ENCODE peak calls at places on chromosomes 2 and 18, in eight cellular contexts. Z, S, Q, U, X, V, B and P are unnamed samples.

GRCh38 chr2:5720426-5720825 is 28.2 kb downstream of the SOX11 start:
- DNase-seq in Z (no peak), S (peak; percentile 56), Q (no peak), U (peak; percentile 61), X (no peak), V (peak; percentile 76), B (peak; percentile 26), P (no peak)

GRCh38 chr2:159855153-159856140 is 57.4 kb upstream of the CD302 start:
- DNase-seq in Z (peak; percentile 66), S (peak; percentile 32), Q (peak; percentile 65), U (peak; percentile 4), X (no peak), V (peak; percentile 30), B (no peak), P (peak; percentile 71)

GRCh38 chr2:233603520-233603919 is 13.9 kb upstream of the UGT1A8 start:
- DNase-seq in Z (no peak), S (no peak), Q (no peak), U (no peak), X (no peak), V (no peak), B (no peak), P (no peak)

GRCh38 chr2:111122631-111123421 is 2.1 kb downstream of the BCL2L11 start:
- DNase-seq in Z (peak; percentile 93), S (peak; percentile 79), Q (peak; percentile 89), U (peak; percentile 78), X (peak; percentile 84), V (peak; percentile 92), B (peak; percentile 42), P (peak; percentile 84)

GRCh38 chr2:26780203-26780760 is 5.6 kb upstream of the CENPA start:
- DNase-seq in Z (no peak), S (no peak), Q (no peak), U (no peak), X (no peak), V (no peak), B (no peak), P (no peak)

GRCh38 chr2:147712051-147712450 is 132.8 kb upstream of the ACVR2A start:
- DNase-seq in Z (no peak), S (no peak), Q (no peak), U (peak; percentile 12), X (no peak), V (no peak), B (no peak), P (no peak)

GRCh38 chr2:34838408-34838807 is 1239.3 kb upstream of the FAM98A start:
- DNase-seq in Z (no peak), S (no peak), Q (no peak), U (no peak), X (no peak), V (no peak), B (no peak), P (no peak)

GRCh38 chr18:37420315-37420880 is 145.2 kb downstream of the CELF4 start:
- DNase-seq in Z (no peak), S (no peak), Q (no peak), U (no peak), X (no peak), V (no peak), B (no peak), P (no peak)

GRCh38 chr2:131125195-131125757 is 20.1 kb downstream of the PLEKHB2 start:
- DNase-seq in Z (no peak), S (no peak), Q (no peak), U (no peak), X (no peak), V (no peak), B (no peak), P (no peak)

GRCh38 chr2:206996556-206997065 is 57.3 kb downstream of the CPO start:
- DNase-seq in Z (no peak), S (no peak), Q (no peak), U (no peak), X (no peak), V (no peak), B (no peak), P (no peak)

GRCh38 chr18:49677081-49677480 is 115.2 kb downstream of the LIPG start:
- DNase-seq in Z (no peak), S (no peak), Q (no peak), U (no peak), X (no peak), V (peak; percentile 15), B (no peak), P (no peak)

GRCh38 chr2:119475225-119475856 is 43.7 kb downstream of the TMEM37 start:
- DNase-seq in Z (no peak), S (no peak), Q (no peak), U (no peak), X (no peak), V (no peak), B (no peak), P (peak; percentile 26)

GRCh38 chr2:74908763-74909444 is 49.5 kb upstream of the POLE4 start:
- DNase-seq in Z (no peak), S (no peak), Q (peak; percentile 4), U (no peak), X (no peak), V (no peak), B (no peak), P (peak; percentile 12)

GRCh38 chr2:23584054-23584745 is 199.2 kb downstream of the KLHL29 start:
- DNase-seq in Z (no peak), S (no peak), Q (no peak), U (no peak), X (no peak), V (no peak), B (no peak), P (no peak)

GRCh38 chr2:107801498-107801897 is 25.2 kb upstream of the RGPD4 start:
- DNase-seq in Z (no peak), S (no peak), Q (no peak), U (no peak), X (no peak), V (no peak), B (no peak), P (no peak)

GRCh38 chr2:173075781-173076556 is at the start of gene MAP3K20:
- DNase-seq in Z (peak; percentile 73), S (no peak), Q (peak; percentile 66), U (peak; percentile 59), X (peak; percentile 73), V (peak; percentile 77), B (no peak), P (peak; percentile 79)

GRCh38 chr2:178256382-178257053 is 62.2 kb downstream of the OSBPL6 start:
- DNase-seq in Z (no peak), S (no peak), Q (no peak), U (no peak), X (no peak), V (no peak), B (no peak), P (peak; percentile 16)

GRCh38 chr2:174778479-174778962 is 14.2 kb upstream of the CHRNA1 start:
- DNase-seq in Z (peak; percentile 97), S (peak; percentile 93), Q (peak; percentile 94), U (peak; percentile 98), X (no peak), V (peak; percentile 100), B (peak; percentile 97), P (no peak)

GRCh38 chr2:133760366-133760765 is 192.1 kb upstream of the NCKAP5 start:
- DNase-seq in Z (no peak), S (peak; percentile 48), Q (no peak), U (peak; percentile 97), X (no peak), V (peak; percentile 96), B (peak; percentile 93), P (no peak)

GRCh38 chr2:199693861-199694260 is 157.1 kb downstream of the FTCDNL1 start:
- DNase-seq in Z (no peak), S (no peak), Q (no peak), U (no peak), X (no peak), V (no peak), B (no peak), P (no peak)

GRCh38 chr2:113240150-113240914 is 38.4 kb downstream of the PAX8 start:
- DNase-seq in Z (peak; percentile 95), S (peak; percentile 85), Q (peak; percentile 91), U (peak; percentile 94), X (peak; percentile 94), V (peak; percentile 98), B (peak; percentile 83), P (peak; percentile 94)

GRCh38 chr18:72840109-72840508 is 27.7 kb downstream of the NETO1 start:
- DNase-seq in Z (no peak), S (no peak), Q (no peak), U (no peak), X (no peak), V (no peak), B (no peak), P (no peak)

GRCh38 chr2:40428434-40428833 is 23.5 kb downstream of the SLC8A1 start:
- DNase-seq in Z (no peak), S (no peak), Q (no peak), U (no peak), X (no peak), V (no peak), B (no peak), P (no peak)

GRCh38 chr18:2959341-2959740 is 53.6 kb downstream of the LPIN2 start:
- DNase-seq in Z (no peak), S (no peak), Q (no peak), U (no peak), X (no peak), V (no peak), B (no peak), P (no peak)
- H3K4me3 ChIP-seq in Z (no peak overlapping the region), S (no peak overlapping the region), Q (no peak overlapping the region), U (no peak overlapping the region), X (no peak overlapping the region), V (no peak overlapping the region), B (no peak overlapping the region), P (no peak overlapping the region)

GRCh38 chr2:54097124-54097523 is 18.3 kb upstream of the ACYP2 start:
- DNase-seq in Z (no peak), S (no peak), Q (no peak), U (no peak), X (no peak), V (no peak), B (no peak), P (no peak)

GRCh38 chr2:54099834-54100595 is 15.4 kb upstream of the ACYP2 start:
- DNase-seq in Z (no peak), S (no peak), Q (no peak), U (no peak), X (no peak), V (no peak), B (no peak), P (no peak)

GRCh38 chr2:54103454-54104314 is 11.7 kb upstream of the ACYP2 start:
- DNase-seq in Z (peak; percentile 67), S (peak; percentile 72), Q (peak; percentile 87), U (peak; percentile 47), X (no peak), V (peak; percentile 62), B (no peak), P (peak; percentile 43)

GRCh38 chr2:54099370-54099769 is 16.0 kb upstream of the ACYP2 start:
- DNase-seq in Z (no peak), S (no peak), Q (no peak), U (no peak), X (no peak), V (no peak), B (no peak), P (no peak)

GRCh38 chr2:54100772-54101171 is 14.6 kb upstream of the ACYP2 start:
- DNase-seq in Z (no peak), S (no peak), Q (no peak), U (no peak), X (no peak), V (no peak), B (no peak), P (no peak)
- H3K4me3 ChIP-seq in Z (no peak overlapping the region), S (no peak overlapping the region), Q (no peak overlapping the region), U (no peak overlapping the region), X (no peak overlapping the region), V (no peak overlapping the region), B (no peak overlapping the region), P (no peak overlapping the region)

GRCh38 chr2:176114930-176115625 is 1.5 kb upstream of the HOXD10 start:
- DNase-seq in Z (no peak), S (no peak), Q (no peak), U (no peak), X (no peak), V (no peak), B (no peak), P (no peak)
- H3K4me3 ChIP-seq in Z (no peak overlapping the region), S (no peak overlapping the region), Q (no peak overlapping the region), U (no peak overlapping the region), X (no peak overlapping the region), V (no peak overlapping the region), B (no peak overlapping the region), P (no peak overlapping the region)

GRCh38 chr2:201235865-201236811 is 24.2 kb upstream of the CASP8 start:
- DNase-seq in Z (peak; percentile 90), S (peak; percentile 76), Q (peak; percentile 91), U (peak; percentile 56), X (peak; percentile 59), V (peak; percentile 88), B (peak; percentile 46), P (peak; percentile 89)
- H3K4me3 ChIP-seq in Z (no peak overlapping the region), S (peak overlapping the region; percentile 13), Q (no peak overlapping the region), U (no peak overlapping the region), X (no peak overlapping the region), V (peak overlapping the region; percentile 15), B (no peak overlapping the region), P (no peak overlapping the region)